ENCODE peak calls at places on chromosomes 5 and 9, in seven cellular contexts. V is NCI-H345; W is chondrocyte; F is stimulated activated naive CD8-positive, alpha-beta T cell treated with anti-CD3 and anti-CD28 coated beads, Interleukin-15, amount 100 ng/mL, for 72 hours; O is GM18507; A is LHCN-M2; X is germinal center. P is an unnamed sample.

GRCh38 chr9:77092536-77092935 is 73.1 kb downstream of the FOXB2 start:
- DNase-seq in V (no peak), W (no peak), F (no peak), O (no peak), A (peak; percentile 32), X (no peak), P (no peak)

GRCh38 chr5:167573274-167574127 is 717.9 kb upstream of the WWC1 start:
- DNase-seq in V (no peak), W (no peak), F (no peak), O (no peak), A (peak; percentile 19), X (no peak), P (no peak)

GRCh38 chr9:95224371-95225015 is 93.0 kb downstream of the FANCC start:
- DNase-seq in V (no peak), W (no peak), F (no peak), O (no peak), A (no peak), X (no peak), P (no peak)

GRCh38 chr5:131944700-131945550 is 538 bp downstream of the MEIKIN start:
- DNase-seq in V (no peak), W (no peak), F (no peak), O (no peak), A (no peak), X (no peak), P (no peak)

GRCh38 chr5:42526179-42526578 is 102.9 kb downstream of the GHR start:
- DNase-seq in V (no peak), W (no peak), F (no peak), O (no peak), A (no peak), X (no peak), P (no peak)

GRCh38 chr5:67842806-67843205 is 372.8 kb upstream of the PIK3R1 start:
- DNase-seq in V (no peak), W (no peak), F (no peak), O (no peak), A (peak; percentile 8), X (no peak), P (no peak)

GRCh38 chr5:75049581-75050274 is 2.6 kb downstream of the GCNT4 start:
- DNase-seq in V (peak; percentile 15), W (no peak), F (peak; percentile 45), O (no peak), A (peak; percentile 55), X (peak; percentile 46), P (peak; percentile 28)

GRCh38 chr9:16337322-16338029 is 533.0 kb downstream of the BNC2 start:
- DNase-seq in V (no peak), W (no peak), F (no peak), O (no peak), A (peak; percentile 100), X (no peak), P (no peak)

GRCh38 chr9:104386425-104387069 is 117.5 kb upstream of the OR13F1 start:
- DNase-seq in V (peak; percentile 48), W (no peak), F (no peak), O (no peak), A (peak; percentile 18), X (no peak), P (peak; percentile 54)

GRCh38 chr9:75873707-75874106 is 16.8 kb upstream of the PCSK5 start:
- DNase-seq in V (no peak), W (no peak), F (no peak), O (no peak), A (no peak), X (no peak), P (no peak)

GRCh38 chr9:37984672-37985611 is 81.0 kb upstream of the SLC25A51 start:
- DNase-seq in V (peak; percentile 53), W (peak; percentile 63), F (no peak), O (no peak), A (peak; percentile 57), X (no peak), P (peak; percentile 73)

GRCh38 chr5:50965621-50966362 is 299.4 kb downstream of the PARP8 start:
- DNase-seq in V (peak; percentile 60), W (no peak), F (no peak), O (no peak), A (no peak), X (no peak), P (no peak)

GRCh38 chr5:115949096-115949495 is 13.2 kb upstream of the LVRN start:
- DNase-seq in V (no peak), W (no peak), F (no peak), O (no peak), A (peak; percentile 35), X (no peak), P (no peak)

GRCh38 chr5:80780024-80780423 is 125.2 kb upstream of the DHFR start:
- DNase-seq in V (no peak), W (no peak), F (no peak), O (no peak), A (no peak), X (no peak), P (no peak)

GRCh38 chr5:82570-82969 is 9.4 kb upstream of the PLEKHG4B start:
- DNase-seq in V (no peak), W (no peak), F (no peak), O (no peak), A (no peak), X (no peak), P (no peak)

GRCh38 chr9:134570151-134570621 is 71.4 kb upstream of the COL5A1 start:
- DNase-seq in V (peak; percentile 23), W (peak; percentile 37), F (no peak), O (no peak), A (peak; percentile 76), X (no peak), P (no peak)

GRCh38 chr9:36911037-36911436 is 123.0 kb downstream of the PAX5 start:
- DNase-seq in V (no peak), W (no peak), F (no peak), O (no peak), A (no peak), X (no peak), P (no peak)

GRCh38 chr5:14464101-14464500 is 117.5 kb upstream of the OTULINL start:
- DNase-seq in V (no peak), W (no peak), F (no peak), O (no peak), A (no peak), X (no peak), P (no peak)

GRCh38 chr5:122439645-122440044 is 127.6 kb downstream of the SNCAIP start:
- DNase-seq in V (no peak), W (no peak), F (no peak), O (no peak), A (no peak), X (no peak), P (no peak)

GRCh38 chr5:92505145-92505544 is 1075.9 kb downstream of the NR2F1-AS1 start:
- DNase-seq in V (no peak), W (no peak), F (no peak), O (no peak), A (peak; percentile 49), X (no peak), P (no peak)

GRCh38 chr5:5953641-5954040 is 424.7 kb downstream of the MED10 start:
- DNase-seq in V (no peak), W (no peak), F (no peak), O (no peak), A (no peak), X (no peak), P (no peak)

GRCh38 chr5:172878585-172879433 is 44.8 kb downstream of the ERGIC1 start:
- DNase-seq in V (no peak), W (no peak), F (no peak), O (no peak), A (peak; percentile 75), X (no peak), P (no peak)

GRCh38 chr5:122259995-122260394 is 52.0 kb upstream of the SNCAIP start:
- DNase-seq in V (no peak), W (no peak), F (no peak), O (no peak), A (peak; percentile 38), X (no peak), P (no peak)

GRCh38 chr5:132756542-132756941 is 9.3 kb downstream of the CCNI2 start:
- DNase-seq in V (no peak), W (no peak), F (no peak), O (no peak), A (no peak), X (no peak), P (no peak)

GRCh38 chr5:169628891-169629290 is 8.2 kb upstream of the DOCK2 start:
- DNase-seq in V (no peak), W (no peak), F (no peak), O (no peak), A (peak; percentile 45), X (no peak), P (no peak)

GRCh38 chr5:157591766-157592165 is 16.2 kb upstream of the ADAM19 start:
- DNase-seq in V (no peak), W (no peak), F (no peak), O (no peak), A (no peak), X (no peak), P (no peak)

GRCh38 chr5:151662805-151663204 is 23.9 kb downstream of the SPARC start:
- DNase-seq in V (no peak), W (no peak), F (no peak), O (no peak), A (no peak), X (peak; percentile 21), P (no peak)

GRCh38 chr9:31347082-31347617 is 1037.3 kb upstream of the ACO1 start:
- DNase-seq in V (no peak), W (no peak), F (peak; percentile 13), O (peak; percentile 14), A (peak; percentile 72), X (peak; percentile 5), P (peak; percentile 23)

GRCh38 chr9:92887880-92888338 is 10.1 kb upstream of the ZNF484 start:
- DNase-seq in V (no peak), W (no peak), F (no peak), O (no peak), A (no peak), X (no peak), P (no peak)

GRCh38 chr9:119458068-119458467 is 88.8 kb upstream of the BRINP1 start:
- DNase-seq in V (no peak), W (no peak), F (no peak), O (no peak), A (no peak), X (no peak), P (no peak)

GRCh38 chr5:142095035-142095434 is 13.5 kb upstream of the NDFIP1 start:
- DNase-seq in V (no peak), W (no peak), F (peak; percentile 27), O (no peak), A (no peak), X (no peak), P (no peak)

GRCh38 chr5:143541943-143542797 is 138.7 kb upstream of the NR3C1 start:
- DNase-seq in V (no peak), W (no peak), F (no peak), O (no peak), A (no peak), X (no peak), P (no peak)

GRCh38 chr9:130555968-130556367 is 23.4 kb upstream of the FUBP3 start:
- DNase-seq in V (no peak), W (no peak), F (no peak), O (no peak), A (peak; percentile 31), X (no peak), P (no peak)

GRCh38 chr5:86463339-86463738 is 154.4 kb upstream of the COX7C start:
- DNase-seq in V (no peak), W (no peak), F (no peak), O (no peak), A (no peak), X (no peak), P (no peak)

GRCh38 chr9:121886759-121887485 is 206.2 kb downstream of the TTLL11 start:
- DNase-seq in V (no peak), W (no peak), F (peak; percentile 47), O (no peak), A (no peak), X (no peak), P (no peak)

GRCh38 chr9:82421498-82421897 is 432.9 kb downstream of the SPATA31D1 start:
- DNase-seq in V (no peak), W (no peak), F (no peak), O (no peak), A (no peak), X (no peak), P (no peak)

GRCh38 chr9:115930472-115930871 is 223.1 kb upstream of the PAPPA start:
- DNase-seq in V (no peak), W (no peak), F (no peak), O (no peak), A (no peak), X (no peak), P (no peak)

GRCh38 chr5:44914221-44914620 is 105.5 kb downstream of the MRPS30 start:
- DNase-seq in V (no peak), W (no peak), F (no peak), O (no peak), A (no peak), X (no peak), P (no peak)